ENCODE peak calls at places on chromosomes 4 and X, in ten cellular contexts. K is upper lobe of left lung, M is HepG2, Y is A549, D is tibial nerve, Q is ovary, W is sigmoid colon, N is esophagus muscularis mucosa, L is SK-N-SH, A is suprapubic skin. T is an unnamed sample.

GRCh38 chr4:23856630-23857029 is 33.2 kb downstream of the PPARGC1A start:
- DNase-seq in L (no peak), W (no peak), A (no peak), N (no peak), Q (no peak), Y (no peak), K (peak), M (peak), D (no peak), T (peak)

GRCh38 chrX:71315917-71316316 is 14.4 kb downstream of the ITGB1BP2 start:
- DNase-seq in A (no peak), D (no peak), K (no peak), L (no peak), W (no peak), M (no peak), Y (no peak), Q (no peak), N (no peak), T (no peak)

GRCh38 chr4:137740192-137740591 is 207.9 kb upstream of the PCDH18 start:
- DNase-seq in L (no peak), K (no peak), N (no peak), D (no peak), A (no peak), Y (no peak), W (no peak), M (no peak), Q (no peak), T (no peak)

GRCh38 chrX:40078489-40079288 is 19.1 kb downstream of the BCOR start:
- DNase-seq in L (no peak), M (no peak), Y (no peak), A (no peak), K (no peak), D (no peak), N (no peak), Q (no peak), W (no peak), T (no peak)

GRCh38 chrX:130704053-130705038 is 198.7 kb downstream of the ENOX2 start:
- DNase-seq in M (peak), Q (no peak), D (no peak), L (no peak), W (no peak), K (no peak), Y (no peak), N (no peak), A (no peak), T (no peak)

GRCh38 chr4:80814266-80814665 is 216.2 kb upstream of the BMP3 start:
- DNase-seq in A (no peak), D (no peak), W (no peak), K (no peak), M (no peak), L (no peak), Q (no peak), N (no peak), Y (no peak), T (no peak)

GRCh38 chr4:112172180-112172579 is 26.9 kb downstream of the FAM241A start:
- DNase-seq in K (no peak), M (no peak), Q (no peak), A (no peak), W (no peak), Y (no peak), N (no peak), D (no peak), L (no peak), T (no peak)

GRCh38 chr4:176810481-176811249 is 17.9 kb upstream of the VEGFC start:
- DNase-seq in Y (no peak), A (no peak), W (no peak), D (no peak), N (no peak), L (no peak), Q (no peak), K (no peak), M (no peak), T (no peak)

GRCh38 chr4:175092114-175092513 is 174.0 kb downstream of the ADAM29 start:
- DNase-seq in Q (no peak), K (no peak), L (no peak), Y (no peak), W (peak), M (no peak), D (no peak), N (no peak), A (peak), T (no peak)

GRCh38 chr4:155758500-155759371 is at the start of gene GUCY1B1:
- DNase-seq in D (peak), K (peak), A (peak), L (peak), Q (peak), N (peak), W (peak), M (no peak), Y (peak), T (peak)

GRCh38 chr4:90357117-90357710 is 230.0 kb downstream of the CCSER1 start:
- DNase-seq in Q (no peak), Y (peak), N (no peak), A (no peak), W (no peak), L (peak), D (no peak), K (no peak), M (peak), T (no peak)

GRCh38 chrX:14489437-14489836 is 39.9 kb upstream of the GLRA2 start:
- DNase-seq in K (no peak), L (no peak), N (no peak), W (no peak), D (no peak), A (no peak), Y (no peak), M (no peak), Q (no peak), T (no peak)

GRCh38 chr4:54543088-54543795 is 114.5 kb upstream of the KIT start:
- DNase-seq in W (no peak), L (no peak), A (no peak), Y (no peak), K (no peak), M (no peak), Q (no peak), D (no peak), N (no peak), T (no peak)

GRCh38 chr4:98539299-98539698 is 119.1 kb downstream of the TSPAN5 start:
- DNase-seq in Q (no peak), W (no peak), L (no peak), Y (no peak), A (no peak), M (no peak), K (no peak), D (no peak), N (peak), T (no peak)

GRCh38 chr4:34733185-34733916 is 1511.0 kb downstream of the ARAP2 start:
- DNase-seq in Y (no peak), M (peak), D (no peak), N (no peak), L (no peak), Q (no peak), W (no peak), K (no peak), A (no peak), T (no peak)

GRCh38 chr4:113738251-113738650 is 23.3 kb downstream of the CAMK2D start:
- DNase-seq in Q (no peak), W (no peak), D (no peak), M (no peak), K (no peak), L (no peak), A (no peak), Y (no peak), N (no peak), T (no peak)

GRCh38 chr4:174789666-174790065 is 39.4 kb downstream of the GLRA3 start:
- DNase-seq in N (no peak), Y (no peak), W (no peak), A (no peak), M (no peak), D (no peak), Q (no peak), L (no peak), K (no peak), T (no peak)

GRCh38 chr4:141132689-141133145 is 552 bp downstream of the RNF150 start:
- DNase-seq in W (peak), N (no peak), K (no peak), L (peak), Y (peak), Q (peak), M (no peak), A (peak), D (no peak), T (no peak)

GRCh38 chr4:128827280-128827679 is 17.8 kb downstream of the JADE1 start:
- DNase-seq in L (no peak), Q (no peak), N (no peak), W (no peak), A (no peak), Y (no peak), K (no peak), D (no peak), M (no peak), T (no peak)

GRCh38 chr4:73732759-73733431 is 7.5 kb upstream of the CXCL8 start:
- DNase-seq in W (no peak), K (no peak), M (no peak), Q (no peak), Y (no peak), D (no peak), N (no peak), A (no peak), L (no peak), T (no peak)

GRCh38 chrX:17323397-17323796 is 51.6 kb upstream of the NHS start:
- DNase-seq in Q (no peak), M (no peak), D (no peak), W (no peak), A (no peak), N (no peak), L (no peak), Y (no peak), K (no peak), T (no peak)
- TF ChIP-seq EP300 in Q (no peak), M (no peak), D (no peak), W (no peak), A (no peak), N (no peak), L (no peak), Y (no peak), K (no peak), T (no peak)

DNA sequence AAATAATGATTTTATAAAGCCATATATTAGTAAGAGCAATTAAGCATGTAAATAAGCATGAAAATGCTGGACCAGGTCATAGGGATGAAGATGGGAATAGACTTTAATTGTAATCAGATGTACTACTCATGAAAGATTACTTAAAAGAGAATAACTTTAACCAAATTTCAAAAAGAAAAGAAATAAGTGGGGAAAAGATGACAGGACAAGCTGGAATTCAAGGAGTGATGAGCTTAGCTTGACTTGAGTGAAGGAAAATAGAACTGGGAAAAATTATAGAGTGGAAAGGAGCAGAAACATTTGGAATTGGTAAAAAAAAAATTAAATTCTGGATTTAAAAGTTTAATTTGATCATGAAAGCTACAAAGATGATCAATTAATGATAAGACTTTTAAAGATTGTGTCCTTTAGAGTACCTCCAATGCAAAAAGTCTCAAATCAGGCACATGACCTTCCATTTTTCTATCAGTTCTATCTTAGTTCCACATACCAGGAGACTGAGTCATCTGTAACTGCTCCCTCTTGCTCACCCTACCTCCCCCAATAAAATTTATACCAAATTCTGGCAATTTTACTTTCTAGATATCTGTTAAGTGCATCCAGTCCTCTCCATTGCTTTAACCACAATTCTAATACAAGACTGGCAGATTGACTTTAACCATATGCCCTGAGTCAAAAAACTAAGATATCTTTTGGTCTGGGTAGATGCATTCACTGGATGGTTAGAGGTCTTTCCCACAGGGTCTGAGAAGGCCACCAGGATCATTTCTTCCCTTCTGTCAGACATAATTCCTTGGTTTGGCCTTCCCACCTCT is 56.4 kb upstream of the SLIT2 start:
- DNase-seq in L (no peak), Q (no peak), M (no peak), Y (no peak), K (no peak), D (no peak), A (no peak), W (no peak), N (no peak), T (no peak)
- H3K27ac ChIP-seq in L (peak), Q (no peak), M (no peak), Y (no peak), K (no peak), D (no peak), A (no peak), W (no peak), N (no peak), T (no peak)

GRCh38 chrX:99798951-99799350 is 611.1 kb downstream of the PCDH19 start:
- DNase-seq in Y (no peak), L (no peak), D (no peak), W (no peak), Q (no peak), A (no peak), M (no peak), K (no peak), N (no peak), T (no peak)

GRCh38 chrX:99800016-99800415 is 610.1 kb downstream of the PCDH19 start:
- DNase-seq in N (no peak), D (no peak), A (no peak), K (no peak), Y (no peak), M (no peak), Q (no peak), W (no peak), L (no peak), T (no peak)

DNA sequence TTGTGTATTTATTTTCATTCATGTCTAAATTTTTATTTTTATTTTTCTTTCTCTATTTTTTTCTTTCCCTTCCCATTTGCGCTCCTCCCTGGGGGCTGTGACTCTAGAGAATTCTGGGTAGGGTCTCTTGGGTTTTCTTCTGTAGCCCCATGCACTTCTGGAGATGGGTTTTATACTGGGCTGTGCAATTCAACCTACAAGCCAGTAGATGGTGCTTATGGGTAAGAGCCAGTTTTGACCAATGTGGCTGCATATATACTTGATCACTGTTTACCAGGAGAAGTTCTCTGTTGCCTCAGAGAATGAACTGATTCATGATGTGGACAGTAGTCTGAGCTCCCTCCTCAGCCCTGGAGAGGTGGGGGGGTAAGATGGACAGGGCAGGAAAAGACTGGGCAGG is 614.6 kb downstream of the PCDH19 start:
- DNase-seq in D (no peak), K (no peak), N (no peak), Q (no peak), W (no peak), M (no peak), L (no peak), A (no peak), Y (no peak), T (no peak)
- TF ChIP-seq EP300 in D (no peak), K (no peak), N (no peak), Q (no peak), W (no peak), M (no peak), L (no peak), A (no peak), Y (no peak), T (no peak)

DNA sequence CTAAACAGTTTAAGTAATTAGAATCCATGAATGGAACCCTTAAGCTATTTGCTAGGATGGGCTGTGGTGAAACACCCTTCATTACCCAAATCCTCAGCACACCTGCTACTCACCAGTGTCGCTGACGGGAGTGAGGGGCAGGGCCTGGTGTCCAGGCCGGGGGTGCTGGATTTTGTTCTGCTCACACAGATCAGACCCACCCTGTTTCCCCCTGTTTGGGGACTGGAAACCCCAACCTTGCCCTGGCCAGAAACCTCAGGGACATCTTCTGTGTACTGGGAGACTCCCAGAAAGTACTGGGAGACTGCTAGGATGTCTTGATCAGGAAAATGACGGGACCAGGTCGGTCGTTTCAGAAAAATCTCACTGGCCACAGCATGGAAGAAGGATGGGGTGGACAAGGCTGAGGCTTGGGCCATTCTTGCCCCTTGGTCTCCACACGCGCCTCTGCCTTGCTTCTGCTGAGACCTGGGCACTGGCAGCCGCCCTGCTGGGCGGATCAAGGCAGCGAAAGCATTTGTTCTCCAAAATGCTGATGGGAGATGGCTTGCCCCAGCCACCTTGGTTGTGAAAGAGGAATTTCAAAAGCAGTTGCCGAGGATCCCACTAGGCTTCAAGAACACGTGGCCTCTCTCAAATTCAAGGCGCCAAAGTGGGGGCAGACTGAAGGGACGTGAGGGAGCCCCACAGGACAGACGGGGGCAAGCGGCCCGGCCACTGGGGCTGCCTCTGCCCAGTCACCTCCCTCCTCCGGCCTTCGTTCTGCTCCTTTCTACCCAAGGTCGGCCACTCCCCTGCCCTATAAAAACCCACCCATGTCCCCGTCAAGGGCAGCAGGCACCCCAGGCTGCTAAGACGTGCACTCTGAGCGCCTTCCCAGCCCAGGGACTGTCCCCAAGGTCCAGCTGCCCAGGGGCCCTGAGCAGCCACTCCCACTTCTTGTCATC is 23.5 kb upstream of the PDE6B start:
- DNase-seq in Q (no peak), A (no peak), D (no peak), L (no peak), Y (no peak), N (no peak), K (no peak), W (no peak), M (no peak), T (no peak)
- H3K27ac ChIP-seq in Q (no peak), A (no peak), D (no peak), L (no peak), Y (no peak), N (no peak), K (no peak), W (no peak), M (no peak), T (no peak)

GRCh38 chr4:1448589-1449420 is 42.6 kb upstream of the NKX1-1 start:
- DNase-seq in Q (no peak), K (no peak), A (no peak), L (peak), M (no peak), W (no peak), N (no peak), D (no peak), Y (no peak), T (peak)
- TF ChIP-seq EP300 in Q (no peak), K (no peak), A (no peak), L (no peak), M (no peak), W (no peak), N (no peak), D (no peak), Y (no peak), T (no peak)

GRCh38 chr4:76301775-76302162 is 4.8 kb upstream of the STBD1 start:
- DNase-seq in N (no peak), Y (no peak), D (no peak), M (peak), L (no peak), W (no peak), Q (no peak), K (no peak), A (no peak), T (no peak)
- H3K27ac ChIP-seq in N (no peak), Y (peak), D (no peak), M (peak), L (peak), W (no peak), Q (no peak), K (no peak), A (no peak), T (no peak)

DNA sequence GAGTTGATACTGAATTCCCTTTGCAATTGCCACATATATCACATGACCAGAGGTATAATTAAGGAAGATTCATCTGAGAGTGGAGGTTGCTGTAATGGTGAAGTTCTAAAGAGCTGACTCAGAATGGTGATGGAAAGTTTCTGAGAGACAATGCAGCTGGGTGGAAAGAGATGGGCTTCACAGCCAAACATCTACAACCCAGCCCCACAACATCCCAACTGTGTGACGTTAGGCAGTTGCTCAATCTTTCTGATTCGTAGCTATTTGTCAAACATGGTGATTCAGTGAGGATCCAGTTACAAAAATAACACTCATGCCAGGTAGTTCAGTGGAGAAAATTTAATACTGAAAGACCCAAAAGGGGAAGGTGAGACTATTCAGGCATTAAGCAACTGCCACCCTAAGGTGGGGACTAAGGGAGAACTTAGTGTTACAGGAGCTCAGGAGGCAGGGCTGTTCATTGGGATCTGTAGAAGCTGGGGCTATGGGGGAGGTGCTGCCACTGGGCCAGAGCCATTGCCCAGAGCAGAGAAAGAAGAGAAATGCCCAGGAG is 6.9 kb upstream of the AFF1 start:
- DNase-seq in Q (peak), M (peak), K (no peak), L (no peak), N (no peak), A (peak), Y (peak), D (no peak), W (peak), T (no peak)
- TF ChIP-seq EP300 in Q (peak), M (no peak), K (no peak), L (no peak), N (no peak), A (no peak), Y (no peak), D (no peak), W (no peak), T (no peak)

GRCh38 chr4:151407466-151408379 is 1.3 kb upstream of the FHIP1A start:
- DNase-seq in D (no peak), N (no peak), A (peak), M (no peak), Y (no peak), L (peak), Q (peak), K (peak), W (no peak), T (peak)

GRCh38 chr4:151408630-151409469 is at the start of gene FHIP1A:
- DNase-seq in A (peak), Y (peak), D (peak), K (peak), W (peak), L (peak), Q (peak), M (peak), N (no peak), T (peak)

GRCh38 chr4:151409470-151410313 is 716 bp downstream of the FHIP1A start:
- DNase-seq in Q (peak), Y (no peak), K (peak), M (peak), W (peak), D (no peak), A (peak), L (peak), N (no peak), T (peak)

GRCh38 chr4:151407018-151407417 is 2.0 kb upstream of the FHIP1A start:
- DNase-seq in M (no peak), D (no peak), L (no peak), Y (no peak), A (no peak), W (no peak), Q (no peak), K (no peak), N (no peak), T (no peak)

GRCh38 chr4:151408380-151408629 is 671 bp upstream of the FHIP1A start:
- DNase-seq in L (no peak), K (no peak), A (no peak), N (no peak), W (no peak), D (no peak), Y (no peak), Q (no peak), M (no peak), T (no peak)
- H3K27ac ChIP-seq in L (no peak), K (peak), A (peak), N (peak), W (peak), D (peak), Y (peak), Q (no peak), M (peak), T (peak)

T was measured in stomach.